ENCODE peak calls at places on chromosomes 12 and 14, in ten cellular contexts. R, F, J, H, A, D, E, L, Z and C are unnamed samples.

GRCh38 chr12:93883436-93884154 is 206.4 kb downstream of the CRADD start:
- DNase-seq in D (no peak), E (peak; percentile 43), L (no peak), F (peak; percentile 92), A (no peak), H (peak; percentile 91), R (peak; percentile 86), J (peak; percentile 74), Z (no peak), C (no peak)

GRCh38 chr12:43722621-43723020 is 36.0 kb downstream of the PUS7L start:
- DNase-seq in D (no peak), Z (no peak), F (no peak), R (no peak), J (no peak), H (no peak), L (no peak), A (no peak), E (no peak), C (no peak)

GRCh38 chr14:104903990-104904389 is 20.7 kb upstream of the PLD4 start:
- DNase-seq in R (no peak), J (no peak), D (no peak), F (no peak), E (no peak), L (no peak), H (no peak), Z (no peak), A (no peak), C (no peak)

GRCh38 chr12:71804505-71804904 is 35.1 kb upstream of the TBC1D15 start:
- DNase-seq in R (no peak), D (no peak), J (no peak), Z (no peak), E (no peak), A (no peak), H (no peak), L (no peak), F (no peak), C (no peak)

GRCh38 chr12:65875635-65876034 is 51.4 kb downstream of the HMGA2 start:
- DNase-seq in J (peak; percentile 79), D (no peak), L (no peak), E (no peak), A (no peak), H (peak; percentile 51), R (no peak), F (no peak), Z (no peak), C (no peak)

GRCh38 chr14:101634453-101635237 is 73.3 kb downstream of the DIO3 start:
- DNase-seq in F (no peak), D (no peak), L (peak; percentile 58), J (no peak), R (no peak), H (no peak), Z (no peak), A (no peak), E (no peak), C (no peak)

GRCh38 chr12:54169036-54169435 is 19.7 kb downstream of the SMUG1 start:
- DNase-seq in H (no peak), A (no peak), F (no peak), D (no peak), Z (no peak), R (no peak), E (no peak), J (no peak), L (peak; percentile 32), C (no peak)

GRCh38 chr12:82359115-82359478 is 768 bp downstream of the METTL25 start:
- DNase-seq in D (peak; percentile 3), F (peak; percentile 25), E (no peak), R (no peak), J (no peak), H (peak; percentile 1), Z (no peak), A (no peak), L (peak; percentile 72), C (peak; percentile 6)

GRCh38 chr12:48189331-48190125 is 6.1 kb downstream of the CCDC184 start:
- DNase-seq in Z (peak; percentile 63), J (peak; percentile 88), E (peak; percentile 56), H (peak; percentile 73), A (peak; percentile 76), D (peak; percentile 7), F (peak; percentile 86), R (peak; percentile 83), L (no peak), C (peak; percentile 30)

GRCh38 chr12:98485792-98486347 is 29.5 kb upstream of the TMPO start:
- DNase-seq in J (no peak), Z (no peak), H (no peak), A (no peak), R (no peak), L (no peak), D (no peak), F (peak; percentile 7), E (no peak), C (peak; percentile 2)

GRCh38 chr12:121025442-121026226 is 9.3 kb upstream of the C12orf43 start:
- DNase-seq in R (no peak), J (no peak), E (no peak), F (peak; percentile 42), Z (no peak), L (no peak), A (peak; percentile 85), D (no peak), H (peak; percentile 32), C (no peak)